ENCODE peak calls at places on chromosome 16, in eight cellular contexts. T is amygdala; P is lower lobe of right lung; K is neural crest cell; A is astrocyte of the spinal cord; C is stimulated activated CD4-positive, alpha-beta T cell treated with anti-CD3 and anti-CD28 coated beads, Interleukin-1b, Interleukin-23, amount 100 ng/mL, for 1 hour; N is ascending aorta; E is lower leg skin. L is an unnamed sample.

GRCh38 chr16:12293017-12293618 is 316.6 kb downstream of the SNX29 start:
- DNase-seq in T (no peak), P (no peak), K (no peak), A (no peak), C (no peak), N (no peak), E (no peak), L (no peak)

GRCh38 chr16:797120-797420 is 3.5 kb downstream of the GNG13 start:
- DNase-seq in T (no peak), P (no peak), K (no peak), A (no peak), C (no peak), N (no peak), E (no peak), L (no peak)

GRCh38 chr16:57952909-57953308 is 18.0 kb downstream of the CNGB1 start:
- DNase-seq in T (no peak), P (peak; percentile 66), K (no peak), A (no peak), C (no peak), N (no peak), E (no peak), L (no peak)

GRCh38 chr16:85990861-85991301 is 91.9 kb downstream of the IRF8 start:
- DNase-seq in T (no peak), P (no peak), K (no peak), A (no peak), C (no peak), N (no peak), E (no peak), L (no peak)

GRCh38 chr16:1941924-1942809 is 832 bp downstream of the MSRB1 start:
- DNase-seq in T (no peak), P (peak; percentile 60), K (no peak), A (no peak), C (no peak), N (no peak), E (no peak), L (no peak)

GRCh38 chr16:2773188-2773968 is 3.7 kb downstream of the ELOB start:
- DNase-seq in T (no peak), P (peak; percentile 20), K (no peak), A (no peak), C (no peak), N (no peak), E (no peak), L (no peak)

GRCh38 chr16:56941092-56941491 is 9.2 kb downstream of the HERPUD1 start:
- DNase-seq in T (no peak), P (no peak), K (no peak), A (no peak), C (no peak), N (no peak), E (no peak), L (no peak)

GRCh38 chr16:19417640-19418039 is at the start of gene TMC5:
- DNase-seq in T (no peak), P (no peak), K (no peak), A (no peak), C (no peak), N (no peak), E (no peak), L (no peak)

GRCh38 chr16:77435240-77435819 is 496 bp upstream of the ADAMTS18 start:
- DNase-seq in T (no peak), P (no peak), K (no peak), A (no peak), C (no peak), N (no peak), E (no peak), L (no peak)

GRCh38 chr16:74896389-74897370 is 88.2 kb downstream of the WDR59 start:
- DNase-seq in T (no peak), P (no peak), K (no peak), A (peak; percentile 46), C (no peak), N (no peak), E (no peak), L (peak; percentile 32)

GRCh38 chr16:4101421-4102275 is 14.6 kb downstream of the ADCY9 start:
- DNase-seq in T (no peak), P (peak; percentile 5), K (no peak), A (no peak), C (no peak), N (peak; percentile 75), E (no peak), L (no peak)

GRCh38 chr16:21684199-21684598 is 20.4 kb downstream of the OTOA start:
- DNase-seq in T (no peak), P (no peak), K (peak; percentile 23), A (no peak), C (no peak), N (no peak), E (no peak), L (no peak)

GRCh38 chr16:17313085-17313611 is 157.6 kb downstream of the XYLT1 start:
- DNase-seq in T (no peak), P (no peak), K (no peak), A (peak; percentile 43), C (no peak), N (no peak), E (no peak), L (no peak)

GRCh38 chr16:47037396-47037745 is 63.9 kb upstream of the DNAJA2 start:
- DNase-seq in T (no peak), P (no peak), K (no peak), A (peak; percentile 5), C (no peak), N (no peak), E (peak; percentile 19), L (no peak)

GRCh38 chr16:71410146-71410545 is 31.7 kb downstream of the TLE7 start:
- DNase-seq in T (no peak), P (no peak), K (no peak), A (no peak), C (no peak), N (no peak), E (no peak), L (no peak)

GRCh38 chr16:64983983-64984382 is 137.9 kb downstream of the CDH11 start:
- DNase-seq in T (no peak), P (no peak), K (peak; percentile 8), A (peak; percentile 87), C (no peak), N (no peak), E (no peak), L (peak; percentile 12)

GRCh38 chr16:89395150-89396142 is 94.9 kb downstream of the ANKRD11 start:
- DNase-seq in T (no peak), P (peak; percentile 86), K (no peak), A (peak; percentile 97), C (no peak), N (peak; percentile 96), E (peak; percentile 88), L (peak; percentile 95)

GRCh38 chr16:55832425-55832787 is 490 bp downstream of the CES1 start:
- DNase-seq in T (no peak), P (no peak), K (no peak), A (no peak), C (no peak), N (no peak), E (no peak), L (no peak)

GRCh38 chr16:49556252-49557069 is 182.9 kb downstream of the C16orf78 start:
- DNase-seq in T (no peak), P (no peak), K (peak; percentile 18), A (peak; percentile 69), C (no peak), N (no peak), E (no peak), L (no peak)

GRCh38 chr16:89476811-89477261 is 13.5 kb downstream of the ANKRD11 start:
- DNase-seq in T (no peak), P (no peak), K (no peak), A (no peak), C (no peak), N (no peak), E (no peak), L (no peak)

GRCh38 chr16:83599789-83600462 is 207.9 kb upstream of the HSBP1 start:
- DNase-seq in T (no peak), P (no peak), K (no peak), A (no peak), C (no peak), N (no peak), E (no peak), L (no peak)

GRCh38 chr16:57988929-57989328 is 11.5 kb downstream of the ZNF319 start:
- DNase-seq in T (no peak), P (peak; percentile 42), K (no peak), A (no peak), C (no peak), N (no peak), E (no peak), L (no peak)

GRCh38 chr16:6573577-6573976 is 759.1 kb upstream of the RBFOX1 start:
- DNase-seq in T (no peak), P (no peak), K (peak; percentile 28), A (no peak), C (no peak), N (no peak), E (no peak), L (no peak)

GRCh38 chr16:51237207-51237606 is 86.1 kb upstream of the SALL1 start:
- DNase-seq in T (no peak), P (no peak), K (no peak), A (no peak), C (no peak), N (no peak), E (no peak), L (no peak)

GRCh38 chr16:80914379-80915078 is 92.2 kb downstream of the CMC2 start:
- DNase-seq in T (no peak), P (no peak), K (no peak), A (no peak), C (no peak), N (no peak), E (no peak), L (no peak)

GRCh38 chr16:69477546-69477945 is 53.1 kb downstream of the CYB5B start:
- DNase-seq in T (no peak), P (no peak), K (no peak), A (no peak), C (no peak), N (no peak), E (no peak), L (no peak)

GRCh38 chr16:88132836-88133506 is 181.7 kb downstream of the BANP start:
- DNase-seq in T (no peak), P (peak; percentile 38), K (no peak), A (no peak), C (no peak), N (no peak), E (no peak), L (no peak)

GRCh38 chr16:87086575-87086974 is 230.6 kb downstream of the C16orf95 start:
- DNase-seq in T (no peak), P (no peak), K (no peak), A (peak; percentile 65), C (no peak), N (no peak), E (no peak), L (no peak)

GRCh38 chr16:11755022-11755760 is 12.5 kb upstream of the TXNDC11 start:
- DNase-seq in T (no peak), P (no peak), K (no peak), A (peak; percentile 28), C (no peak), N (no peak), E (no peak), L (no peak)

GRCh38 chr16:10240854-10241613 is 58.8 kb upstream of the GRIN2A start:
- DNase-seq in T (no peak), P (no peak), K (no peak), A (no peak), C (no peak), N (no peak), E (no peak), L (no peak)

GRCh38 chr16:57689772-57690558 is 4.6 kb upstream of the DRC7 start:
- DNase-seq in T (no peak), P (no peak), K (no peak), A (no peak), C (no peak), N (peak; percentile 55), E (no peak), L (no peak)

GRCh38 chr16:50520451-50521245 is 27.5 kb upstream of the NKD1 start:
- DNase-seq in T (no peak), P (no peak), K (peak; percentile 39), A (no peak), C (no peak), N (peak; percentile 37), E (no peak), L (no peak)

GRCh38 chr16:68332411-68333121 is 21.7 kb downstream of the PRMT7 start:
- DNase-seq in T (no peak), P (no peak), K (no peak), A (peak; percentile 62), C (no peak), N (no peak), E (peak; percentile 36), L (no peak)

GRCh38 chr16:53925011-53925410 is 221.1 kb downstream of the FTO start:
- DNase-seq in T (no peak), P (no peak), K (no peak), A (no peak), C (no peak), N (no peak), E (no peak), L (no peak)

L was measured in epithelial cell of proximal tubule.